ENCODE peak calls at places on chromosome 15, in eight cellular contexts. R, U, H, A, Y, X, K and W are unnamed samples.

GRCh38 chr15:88454231-88454630 is 13.0 kb downstream of the MRPL46 start:
- DNase-seq in A (peak; percentile 39), X (no peak), K (no peak), Y (no peak), U (no peak), H (no peak), R (no peak), W (no peak)

GRCh38 chr15:43267439-43267838 is 711 bp upstream of the TGM5 start:
- DNase-seq in Y (no peak), H (no peak), X (no peak), K (no peak), R (no peak), U (no peak), A (no peak), W (no peak)

GRCh38 chr15:77901251-77901881 is 176.1 kb downstream of the TBC1D2B start:
- DNase-seq in X (no peak), U (no peak), A (no peak), Y (no peak), R (no peak), K (no peak), H (no peak), W (no peak)

GRCh38 chr15:80999623-81000036 is 1.1 kb upstream of the TLNRD1 start:
- DNase-seq in R (no peak), Y (no peak), U (peak; percentile 50), A (no peak), H (no peak), K (no peak), X (no peak), W (no peak)

GRCh38 chr15:56366211-56366610 is 985 bp downstream of the TEX9 start:
- DNase-seq in Y (no peak), R (no peak), H (no peak), U (no peak), A (no peak), K (no peak), X (no peak), W (no peak)

GRCh38 chr15:67149859-67150824 is 84.7 kb downstream of the SMAD3 start:
- DNase-seq in A (peak; percentile 99), X (peak; percentile 62), U (no peak), Y (no peak), K (peak; percentile 90), R (peak; percentile 99), H (no peak), W (peak; percentile 97)

GRCh38 chr15:37984368-37984767 is 49.9 kb downstream of the TMCO5A start:
- DNase-seq in H (no peak), Y (no peak), A (no peak), X (no peak), U (no peak), R (no peak), K (no peak), W (no peak)

GRCh38 chr15:22868495-22868894 is 30.0 kb downstream of the NIPA2 start:
- DNase-seq in U (no peak), K (no peak), R (no peak), H (no peak), Y (no peak), X (no peak), A (peak; percentile 15), W (no peak)

GRCh38 chr15:70096975-70097336 is 761 bp downstream of the TLE3 start:
- DNase-seq in X (no peak), H (no peak), A (no peak), R (no peak), U (no peak), Y (no peak), K (no peak), W (no peak)

GRCh38 chr15:39434126-39434525 is 146.8 kb upstream of the THBS1 start:
- DNase-seq in X (no peak), A (no peak), U (no peak), K (no peak), Y (no peak), H (no peak), R (no peak), W (no peak)

GRCh38 chr15:85614059-85614458 is 180.7 kb downstream of the KLHL25 start:
- DNase-seq in H (no peak), K (no peak), X (no peak), A (peak; percentile 54), U (no peak), Y (no peak), R (no peak), W (no peak)

GRCh38 chr15:78651930-78652655 is 11.1 kb upstream of the CHRNB4 start:
- DNase-seq in U (no peak), A (no peak), X (no peak), R (no peak), K (no peak), H (no peak), Y (no peak), W (no peak)

GRCh38 chr15:28082891-28083688 is 16.0 kb downstream of the OCA2 start:
- DNase-seq in U (no peak), A (no peak), K (no peak), Y (no peak), R (no peak), X (no peak), H (no peak), W (no peak)

GRCh38 chr15:65595960-65596359 is 15.0 kb downstream of the INTS14 start:
- DNase-seq in Y (no peak), K (peak; percentile 17), X (no peak), U (peak; percentile 15), H (no peak), A (peak; percentile 17), R (no peak), W (no peak)

GRCh38 chr15:70559840-70560239 is 203.5 kb downstream of the UACA start:
- DNase-seq in H (no peak), U (no peak), X (no peak), R (no peak), A (no peak), K (no peak), Y (no peak), W (no peak)

GRCh38 chr15:85795669-85796305 is 1.1 kb upstream of the KLHL25 start:
- DNase-seq in H (no peak), R (no peak), U (no peak), X (no peak), K (no peak), A (no peak), Y (no peak), W (no peak)

GRCh38 chr15:39333393-39333792 is 247.5 kb upstream of the THBS1 start:
- DNase-seq in K (no peak), H (no peak), U (no peak), R (no peak), Y (no peak), X (no peak), A (no peak), W (no peak)

GRCh38 chr15:68205558-68205944 is 419 bp upstream of the CALML4 start:
- DNase-seq in X (no peak), U (no peak), H (no peak), R (no peak), Y (no peak), K (no peak), A (no peak), W (no peak)

GRCh38 chr15:52653451-52653964 is 25.7 kb downstream of the ATOSA start:
- DNase-seq in U (no peak), K (peak; percentile 60), H (no peak), X (no peak), Y (no peak), R (peak; percentile 90), A (peak; percentile 96), W (peak; percentile 66)

GRCh38 chr15:80580107-80580506 is 115.0 kb upstream of the ABHD17C start:
- DNase-seq in X (no peak), U (no peak), Y (no peak), A (peak; percentile 81), R (peak; percentile 82), H (no peak), K (peak; percentile 45), W (peak; percentile 62)

GRCh38 chr15:48850648-48851047 is 27.3 kb upstream of the EID1 start:
- DNase-seq in X (no peak), K (no peak), H (no peak), A (no peak), U (no peak), Y (no peak), R (no peak), W (no peak)

GRCh38 chr15:96252148-96252547 is 78.4 kb upstream of the NR2F2 start:
- DNase-seq in Y (no peak), R (no peak), X (no peak), K (no peak), U (no peak), H (no peak), A (no peak), W (no peak)

GRCh38 chr15:45338417-45338816 is 39.9 kb downstream of the GATM start:
- DNase-seq in U (peak; percentile 5), X (no peak), A (no peak), H (no peak), K (no peak), Y (no peak), R (no peak), W (no peak)

GRCh38 chr15:34012461-34013028 is 26.5 kb downstream of the AVEN start:
- DNase-seq in K (no peak), A (no peak), R (no peak), Y (no peak), U (no peak), X (no peak), H (no peak), W (no peak)

GRCh38 chr15:95894407-95894956 is 436.0 kb upstream of the NR2F2 start:
- DNase-seq in X (no peak), H (no peak), U (no peak), Y (no peak), A (peak; percentile 27), K (no peak), R (no peak), W (no peak)

GRCh38 chr15:81339851-81340250 is 15.9 kb upstream of the STARD5 start:
- DNase-seq in R (no peak), X (no peak), H (no peak), Y (no peak), A (no peak), K (no peak), U (no peak), W (no peak)

GRCh38 chr15:56469484-56469883 is 4.5 kb upstream of the MNS1 start:
- DNase-seq in U (no peak), H (no peak), Y (no peak), R (no peak), A (no peak), K (no peak), X (no peak), W (no peak)

GRCh38 chr15:31147943-31148621 is 46.6 kb upstream of the TRPM1 start:
- DNase-seq in X (no peak), R (no peak), H (no peak), U (no peak), Y (no peak), K (no peak), A (no peak), W (no peak)

GRCh38 chr15:61752001-61752400 is 308.2 kb downstream of the VPS13C start:
- DNase-seq in U (no peak), R (no peak), A (no peak), H (no peak), Y (no peak), K (no peak), X (no peak), W (no peak)

GRCh38 chr15:62631325-62631724 is 411.2 kb upstream of the TPM1 start:
- DNase-seq in K (no peak), Y (no peak), R (no peak), U (no peak), A (no peak), X (no peak), H (no peak), W (no peak)

GRCh38 chr15:68209735-68210408 is 4.7 kb upstream of the CALML4 start:
- DNase-seq in R (no peak), U (no peak), A (no peak), K (no peak), H (no peak), Y (no peak), X (no peak), W (no peak)